ENCODE peak calls at places on chromosomes 13 and 19, in five cellular contexts. One of them, this sample, is unnamed.
A peak's percentile ranks its signal among the peaks of the same experiment; 100 is the strongest.

GRCh38 chr13:30119476-30119875 is 187.9 kb downstream of the KATNAL1 start:
- DNase-seq in PC-3: peak; percentile 82
- DNase-seq in K562: no peak
- DNase-seq in neuronal stem cell: no peak
- DNase-seq in IMR-90: peak; percentile 64
- DNase-seq in this sample: no peak

GRCh38 chr19:10274589-10274988 is 3.7 kb downstream of the ICAM1 start:
- DNase-seq in PC-3: no peak
- DNase-seq in K562: no peak
- DNase-seq in neuronal stem cell: no peak
- DNase-seq in IMR-90: no peak
- DNase-seq in this sample: no peak

GRCh38 chr19:51000981-51001380 is 423 bp downstream of the KLK8 start:
- DNase-seq in PC-3: no peak
- DNase-seq in K562: peak; percentile 75
- DNase-seq in neuronal stem cell: no peak
- DNase-seq in IMR-90: no peak
- DNase-seq in this sample: no peak

GRCh38 chr13:112057736-112058518 is 9.0 kb upstream of the SOX1 start:
- DNase-seq in PC-3: no peak
- DNase-seq in K562: peak; percentile 49
- DNase-seq in neuronal stem cell: no peak
- DNase-seq in IMR-90: no peak
- DNase-seq in this sample: no peak

GRCh38 chr13:76239031-76239680 is 603.0 kb downstream of the LMO7 start:
- DNase-seq in PC-3: no peak
- DNase-seq in K562: no peak
- DNase-seq in neuronal stem cell: no peak
- DNase-seq in IMR-90: no peak
- DNase-seq in this sample: no peak

GRCh38 chr19:49767380-49767779 is 579 bp downstream of the AP2A1 start:
- DNase-seq in PC-3: no peak
- DNase-seq in K562: no peak
- DNase-seq in neuronal stem cell: no peak
- DNase-seq in IMR-90: no peak
- DNase-seq in this sample: no peak

GRCh38 chr19:778910-779653 is 18.2 kb upstream of the PTBP1 start:
- DNase-seq in PC-3: peak; percentile 73
- DNase-seq in K562: no peak
- DNase-seq in neuronal stem cell: no peak
- DNase-seq in IMR-90: peak; percentile 94
- DNase-seq in this sample: no peak

GRCh38 chr13:110382229-110382628 is 75.1 kb downstream of the COL4A2 start:
- DNase-seq in PC-3: peak; percentile 82
- DNase-seq in K562: no peak
- DNase-seq in neuronal stem cell: no peak
- DNase-seq in IMR-90: peak; percentile 92
- DNase-seq in this sample: no peak

GRCh38 chr13:110244926-110245325 is 62.0 kb downstream of the COL4A1 start:
- DNase-seq in PC-3: no peak
- DNase-seq in K562: no peak
- DNase-seq in neuronal stem cell: no peak
- DNase-seq in IMR-90: no peak
- DNase-seq in this sample: no peak

GRCh38 chr19:55820037-55820436 is 11.8 kb downstream of the NLRP11 start:
- DNase-seq in PC-3: no peak
- DNase-seq in K562: no peak
- DNase-seq in neuronal stem cell: no peak
- DNase-seq in IMR-90: no peak
- DNase-seq in this sample: no peak
- H3K4me3 ChIP-seq in PC-3: no peak overlapping the region
- H3K4me3 ChIP-seq in K562: no peak overlapping the region
- H3K4me3 ChIP-seq in neuronal stem cell: no peak overlapping the region
- H3K4me3 ChIP-seq in IMR-90: no peak overlapping the region
- H3K4me3 ChIP-seq in this sample: no peak overlapping the region

GRCh38 chr19:33195711-33196347 is 1.7 kb downstream of the LRP3 start:
- DNase-seq in PC-3: no peak
- DNase-seq in K562: no peak
- DNase-seq in neuronal stem cell: no peak
- DNase-seq in IMR-90: no peak
- DNase-seq in this sample: no peak
- H3K9ac ChIP-seq in PC-3: no peak overlapping the region
- H3K9ac ChIP-seq in K562: no peak overlapping the region
- H3K9ac ChIP-seq in neuronal stem cell: no peak overlapping the region
- H3K9ac ChIP-seq in IMR-90: no peak overlapping the region
- H3K9ac ChIP-seq in this sample: no peak overlapping the region

DNA sequence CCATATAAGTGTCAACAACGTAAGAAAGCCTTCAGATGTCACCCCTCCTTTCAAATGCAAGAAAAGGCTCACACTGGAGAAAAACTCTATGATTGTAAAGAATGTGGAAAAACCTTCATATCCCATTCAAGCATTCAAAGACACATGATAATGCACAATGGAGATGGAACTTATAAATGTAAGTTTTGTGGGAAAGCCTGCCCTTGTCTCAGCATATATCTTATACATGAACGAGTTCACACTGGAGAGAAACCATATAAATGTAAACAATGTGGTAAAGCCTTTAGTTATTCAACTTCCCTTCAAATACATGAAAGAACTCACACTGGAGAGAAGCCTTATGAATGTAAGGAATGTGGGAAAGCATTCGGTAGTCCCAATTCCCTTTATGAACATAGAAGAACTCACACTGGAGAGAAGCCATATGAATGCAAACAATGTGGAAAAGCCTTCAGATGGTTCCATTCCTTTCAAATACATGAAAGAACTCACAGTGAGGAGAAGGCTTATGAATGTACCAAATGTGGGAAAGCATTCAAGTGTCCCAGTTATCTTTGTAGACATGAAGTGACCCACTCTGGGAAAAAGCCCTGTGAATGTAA is 11.1 kb downstream of the ZNF844 start:
- DNase-seq in PC-3: no peak
- DNase-seq in K562: no peak
- DNase-seq in neuronal stem cell: no peak
- DNase-seq in IMR-90: no peak
- DNase-seq in this sample: no peak
- H3K9me3 ChIP-seq in PC-3: peaks cover 78% of the 10 kb centered on the region
- H3K9me3 ChIP-seq in K562: peaks cover 38% of the 10 kb centered on the region
- H3K9me3 ChIP-seq in neuronal stem cell: peaks cover 48% of the 10 kb centered on the region
- H3K9me3 ChIP-seq in IMR-90: peaks cover 83% of the 10 kb centered on the region
- H3K9me3 ChIP-seq in this sample: peaks cover 36% of the 10 kb centered on the region

GRCh38 chr13:28548872-28549271 is 53.9 kb upstream of the FLT1 start:
- DNase-seq in PC-3: no peak
- DNase-seq in K562: no peak
- DNase-seq in neuronal stem cell: no peak
- DNase-seq in IMR-90: no peak
- DNase-seq in this sample: no peak

GRCh38 chr13:28550721-28551497 is 56.0 kb upstream of the FLT1 start:
- DNase-seq in PC-3: no peak
- DNase-seq in K562: no peak
- DNase-seq in neuronal stem cell: no peak
- DNase-seq in IMR-90: no peak
- DNase-seq in this sample: no peak

GRCh38 chr13:28553971-28554370 is 59.0 kb upstream of the FLT1 start:
- DNase-seq in PC-3: no peak
- DNase-seq in K562: no peak
- DNase-seq in neuronal stem cell: no peak
- DNase-seq in IMR-90: no peak
- DNase-seq in this sample: no peak

GRCh38 chr13:28552288-28552687 is 57.4 kb upstream of the FLT1 start:
- DNase-seq in PC-3: no peak
- DNase-seq in K562: no peak
- DNase-seq in neuronal stem cell: no peak
- DNase-seq in IMR-90: no peak
- DNase-seq in this sample: no peak

GRCh38 chr13:28551498-28551895 is 56.6 kb upstream of the FLT1 start:
- DNase-seq in PC-3: no peak
- DNase-seq in K562: no peak
- DNase-seq in neuronal stem cell: no peak
- DNase-seq in IMR-90: no peak
- DNase-seq in this sample: no peak
- H3K4me3 ChIP-seq in PC-3: no peak overlapping the region
- H3K4me3 ChIP-seq in K562: no peak overlapping the region
- H3K4me3 ChIP-seq in neuronal stem cell: no peak overlapping the region
- H3K4me3 ChIP-seq in IMR-90: no peak overlapping the region
- H3K4me3 ChIP-seq in this sample: no peak overlapping the region

GRCh38 chr13:32666990-32667571 is 80.8 kb downstream of the PDS5B start:
- DNase-seq in PC-3: no peak
- DNase-seq in K562: no peak
- DNase-seq in neuronal stem cell: no peak
- DNase-seq in IMR-90: no peak
- DNase-seq in this sample: no peak
- H3K9ac ChIP-seq in PC-3: no peak overlapping the region
- H3K9ac ChIP-seq in K562: no peak overlapping the region
- H3K9ac ChIP-seq in neuronal stem cell: no peak overlapping the region
- H3K9ac ChIP-seq in IMR-90: no peak overlapping the region
- H3K9ac ChIP-seq in this sample: no peak overlapping the region